ENCODE peak calls at places on chromosomes 6 and 20, in seven cellular contexts. L, R, U, X, N, C and G are unnamed samples.

GRCh38 chr20:57617079-57617795 is 3.0 kb downstream of the ZBP1 start:
- DNase-seq in U (no peak), X (no peak), C (no peak), N (no peak), R (no peak), L (no peak), G (no peak)

GRCh38 chr6:43086022-43086658 is 10.0 kb downstream of the PTK7 start:
- DNase-seq in N (no peak), R (no peak), L (no peak), U (no peak), X (no peak), C (no peak), G (no peak)

GRCh38 chr20:10369723-10370090 is 64.3 kb downstream of the MKKS start:
- DNase-seq in N (peak; percentile 45), U (peak; percentile 31), L (no peak), X (peak; percentile 65), R (no peak), C (no peak), G (no peak)

GRCh38 chr6:90294614-90294988 is 2.0 kb downstream of the BACH2 start:
- DNase-seq in X (no peak), U (peak; percentile 52), C (no peak), N (no peak), L (no peak), R (no peak), G (no peak)

GRCh38 chr6:24439858-24440539 is 37.3 kb downstream of the MRS2 start:
- DNase-seq in C (no peak), L (no peak), N (no peak), U (no peak), R (no peak), X (no peak), G (no peak)

GRCh38 chr6:107658920-107659879 is 164.9 kb downstream of the SCML4 start:
- DNase-seq in L (no peak), N (peak; percentile 18), R (no peak), U (peak; percentile 50), C (no peak), X (no peak), G (no peak)

GRCh38 chr6:37106554-37106953 is 63.4 kb upstream of the PIM1 start:
- DNase-seq in X (no peak), C (no peak), L (no peak), U (no peak), R (no peak), N (no peak), G (no peak)

GRCh38 chr6:34132486-34133185 is 13.3 kb downstream of the GRM4 start:
- DNase-seq in N (no peak), L (no peak), U (peak; percentile 80), X (peak; percentile 61), C (peak; percentile 71), R (no peak), G (no peak)

GRCh38 chr6:10269814-10270472 is 144.9 kb downstream of the TFAP2A start:
- DNase-seq in C (no peak), N (peak; percentile 49), R (no peak), L (no peak), U (no peak), X (peak; percentile 48), G (no peak)

GRCh38 chr6:105024803-105025202 is 67.9 kb downstream of the LIN28B start:
- DNase-seq in R (no peak), U (no peak), X (no peak), C (no peak), L (no peak), N (no peak), G (no peak)

GRCh38 chr6:144062757-144063156 is 32.6 kb downstream of the SF3B5 start:
- DNase-seq in L (no peak), C (no peak), X (no peak), U (no peak), R (no peak), N (no peak), G (no peak)

GRCh38 chr6:1278057-1278720 is 33.7 kb upstream of the FOXQ1 start:
- DNase-seq in U (no peak), R (no peak), X (no peak), C (no peak), N (no peak), L (no peak), G (no peak)

GRCh38 chr6:72987305-72987704 is 238.0 kb downstream of the KHDC1L start:
- DNase-seq in R (no peak), C (no peak), L (no peak), X (no peak), N (no peak), U (no peak), G (peak; percentile 45)

GRCh38 chr20:26208296-26209091 is 511.8 kb upstream of the ZNF337 start:
- DNase-seq in C (peak; percentile 29), R (no peak), N (peak; percentile 9), L (peak; percentile 16), X (no peak), U (no peak), G (no peak)

GRCh38 chr6:157461000-157461915 is 80.3 kb downstream of the ZDHHC14 start:
- DNase-seq in L (no peak), N (peak; percentile 16), C (no peak), U (peak; percentile 53), X (peak; percentile 46), R (no peak), G (no peak)

GRCh38 chr6:123829302-123829953 is 25.8 kb downstream of the NKAIN2 start:
- DNase-seq in R (no peak), U (no peak), L (no peak), N (peak; percentile 0), X (peak; percentile 80), C (no peak), G (no peak)

GRCh38 chr20:58627212-58628072 is 23.6 kb upstream of the STX16 start:
- DNase-seq in L (no peak), X (no peak), R (no peak), C (no peak), N (no peak), U (no peak), G (no peak)

GRCh38 chr6:139569561-139569960 is 195.1 kb upstream of the CITED2 start:
- DNase-seq in R (no peak), X (peak; percentile 35), U (no peak), L (no peak), N (peak; percentile 78), C (no peak), G (no peak)

GRCh38 chr6:13113956-13114593 is 214.3 kb downstream of the TBC1D7 start:
- DNase-seq in U (no peak), R (no peak), X (no peak), L (no peak), C (no peak), N (no peak), G (no peak)